ENCODE peak calls at places on chromosomes 3 and 15, in four cellular contexts. X is HL-60, Q is GM12878, T is K562. W is an unnamed sample.
A peak's percentile ranks its signal among the peaks of the same experiment; 100 is the strongest.

GRCh38 chr3:196177967-196178366 is 33.2 kb downstream of the ZDHHC19 start:
- DNase-seq in X (no peak), Q (no peak), T (no peak), W (no peak)

GRCh38 chr3:157175678-157176077 is 15.7 kb upstream of the CCNL1 start:
- DNase-seq in X (peak; percentile 31), Q (no peak), T (peak; percentile 38), W (peak; percentile 19)

GRCh38 chr3:115518100-115518852 is 105.0 kb upstream of the GAP43 start:
- DNase-seq in X (no peak), Q (no peak), T (no peak), W (no peak)

GRCh38 chr3:176469694-176470205 is 727.5 kb downstream of the TBL1XR1 start:
- DNase-seq in X (no peak), Q (no peak), T (no peak), W (no peak)

GRCh38 chr3:120111898-120112297 is 17.7 kb upstream of the GSK3B start:
- DNase-seq in X (no peak), Q (no peak), T (no peak), W (no peak)

GRCh38 chr3:113533534-113533892 is 1.2 kb downstream of the SIDT1 start:
- DNase-seq in X (no peak), Q (no peak), T (no peak), W (no peak)

GRCh38 chr3:11643212-11644087 is at the start of gene VGLL4:
- DNase-seq in X (peak; percentile 75), Q (no peak), T (peak; percentile 78), W (peak; percentile 43)

GRCh38 chr3:174125267-174125844 is 727.8 kb downstream of the NLGN1 start:
- DNase-seq in X (peak; percentile 1), Q (no peak), T (no peak), W (no peak)

GRCh38 chr15:85960381-85960780 is 119.3 kb upstream of the AGBL1 start:
- DNase-seq in X (no peak), Q (no peak), T (no peak), W (no peak)

GRCh38 chr3:129417354-129417753 is 11.1 kb downstream of the EFCAB12 start:
- DNase-seq in X (no peak), Q (no peak), T (no peak), W (no peak)

GRCh38 chr3:149547413-149547812 is 72.9 kb downstream of the TM4SF4 start:
- DNase-seq in X (no peak), Q (no peak), T (no peak), W (no peak)

GRCh38 chr3:38459499-38460048 is 5.9 kb downstream of the ACVR2B start:
- DNase-seq in X (no peak), Q (no peak), T (peak; percentile 7), W (no peak)

GRCh38 chr3:152183473-152183872 is 85.3 kb upstream of the MBNL1 start:
- DNase-seq in X (no peak), Q (no peak), T (peak; percentile 68), W (no peak)

GRCh38 chr3:139546772-139547171 is 7.2 kb upstream of the RBP1 start:
- DNase-seq in X (no peak), Q (no peak), T (no peak), W (no peak)

GRCh38 chr3:69288161-69288895 is 97.6 kb downstream of the FRMD4B start:
- DNase-seq in X (no peak), Q (no peak), T (no peak), W (no peak)

GRCh38 chr3:42547401-42547945 is 34.3 kb downstream of the SEC22C start:
- DNase-seq in X (peak; percentile 22), Q (no peak), T (peak; percentile 81), W (peak; percentile 53)

GRCh38 chr15:81294501-81294850 is 29.5 kb downstream of the STARD5 start:
- DNase-seq in X (no peak), Q (no peak), T (no peak), W (no peak)

GRCh38 chr3:100400424-100400781 is 486 bp downstream of the TOMM70 start:
- DNase-seq in X (no peak), Q (no peak), T (no peak), W (no peak)

GRCh38 chr3:141386611-141387110 is 18.4 kb downstream of the ZBTB38 start:
- DNase-seq in X (no peak), Q (no peak), T (no peak), W (no peak)

GRCh38 chr3:63030666-63031065 is 155.4 kb upstream of the CADPS start:
- DNase-seq in X (no peak), Q (no peak), T (no peak), W (no peak)

GRCh38 chr3:69925506-69925905 is 74.0 kb upstream of the SAMMSON start:
- DNase-seq in X (no peak), Q (no peak), T (no peak), W (no peak)

DNA sequence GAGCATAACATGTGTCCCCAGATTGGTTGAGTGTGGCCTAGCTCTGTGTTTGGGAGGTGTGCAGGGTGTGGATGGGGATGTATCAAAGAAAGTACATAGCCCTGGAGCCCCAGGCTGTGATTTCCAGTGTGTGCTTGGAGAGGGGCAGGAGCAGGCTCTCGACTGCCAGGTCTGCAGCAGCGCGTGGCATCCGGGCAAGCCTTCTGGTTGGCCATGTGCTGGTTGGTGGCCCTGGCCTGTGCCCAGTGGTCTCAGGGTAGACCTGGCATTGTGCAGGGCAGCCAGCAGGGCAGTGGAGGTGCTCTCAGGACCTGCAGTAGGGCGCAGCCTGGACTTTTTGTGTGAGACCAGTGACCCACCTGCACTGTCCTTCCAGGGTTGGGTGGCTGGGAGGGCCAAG is 231.5 kb downstream of the UBE3A start:
- DNase-seq in X (no peak), Q (no peak), T (no peak), W (no peak)
- TF ChIP-seq POLR2AphosphoS5 in X (no peak), Q (no peak), T (no peak), W (no peak)

GRCh38 chr15:100671858-100672543 is 69.6 kb downstream of the ASB7 start:
- DNase-seq in X (no peak), Q (no peak), T (peak; percentile 63), W (no peak)
- TF ChIP-seq SPI1 in X (no peak), Q (no peak), T (no peak), W (no peak)

GRCh38 chr15:68786753-68787152 is 33.9 kb downstream of the ANP32A start:
- DNase-seq in X (no peak), Q (no peak), T (no peak), W (no peak)

GRCh38 chr15:68788265-68788624 is 32.5 kb downstream of the ANP32A start:
- DNase-seq in X (no peak), Q (no peak), T (no peak), W (no peak)

GRCh38 chr15:68789921-68790575 is 30.6 kb downstream of the ANP32A start:
- DNase-seq in X (no peak), Q (no peak), T (no peak), W (no peak)

GRCh38 chr15:68789041-68789920 is 31.4 kb downstream of the ANP32A start:
- DNase-seq in X (no peak), Q (no peak), T (no peak), W (no peak)

DNA sequence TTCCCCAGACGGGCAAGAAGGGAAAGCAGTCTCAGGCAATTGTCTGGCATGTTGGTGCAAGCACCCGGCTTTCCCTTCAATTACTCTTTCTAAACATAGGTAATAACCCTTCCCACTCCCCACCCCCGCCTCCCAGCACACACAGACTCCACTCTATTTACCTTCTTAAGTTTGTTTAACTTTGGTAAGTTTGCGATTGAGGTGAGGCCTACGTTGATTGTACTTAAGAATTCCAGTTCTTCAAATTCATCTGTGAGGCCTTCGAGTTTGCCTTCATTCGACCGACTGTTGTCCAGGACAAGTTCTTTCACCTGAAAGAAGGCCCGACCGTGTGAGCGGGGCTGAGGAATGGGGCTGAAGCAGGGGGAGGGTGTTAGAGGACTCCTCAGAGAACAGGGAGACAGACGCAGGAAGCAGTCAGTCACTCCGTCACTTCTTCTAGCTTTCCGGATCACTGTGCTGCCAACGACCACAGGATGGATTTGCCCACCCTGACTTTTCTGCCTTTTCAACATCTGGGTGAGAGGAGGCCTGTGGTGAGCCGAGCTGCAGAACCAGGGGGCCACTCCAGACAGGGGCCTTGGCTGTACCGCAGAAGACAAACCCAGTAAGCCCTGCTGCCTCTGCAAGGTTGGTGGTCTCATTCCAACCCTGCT is 33.0 kb downstream of the ANP32A start:
- DNase-seq in X (no peak), Q (no peak), T (no peak), W (no peak)
- TF ChIP-seq POLR2AphosphoS5 in X (no peak), Q (no peak), T (no peak), W (no peak)

DNA sequence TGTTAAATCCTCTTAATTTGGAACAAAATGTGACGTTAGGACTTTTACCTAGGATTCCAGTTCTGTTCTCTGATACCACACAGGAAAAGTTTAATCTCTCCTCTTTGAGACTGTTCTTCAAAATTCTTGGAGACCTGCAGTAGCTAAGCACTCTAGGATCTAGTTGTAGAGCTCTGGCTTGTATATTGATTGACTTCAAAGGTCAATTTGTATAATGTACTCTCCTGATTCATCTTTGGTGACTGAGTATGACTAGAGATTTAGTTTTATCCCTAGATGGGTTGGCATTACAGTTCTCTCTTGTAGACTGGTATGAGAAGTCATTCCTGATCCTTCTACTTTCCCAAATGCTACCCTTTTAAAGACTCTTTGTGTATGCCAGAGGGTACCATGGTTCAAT is 168.4 kb upstream of the TPRG1 start:
- DNase-seq in X (no peak), Q (no peak), T (no peak), W (no peak)
- TF ChIP-seq SPI1 in X (no peak), Q (no peak), T (no peak), W (no peak)

DNA sequence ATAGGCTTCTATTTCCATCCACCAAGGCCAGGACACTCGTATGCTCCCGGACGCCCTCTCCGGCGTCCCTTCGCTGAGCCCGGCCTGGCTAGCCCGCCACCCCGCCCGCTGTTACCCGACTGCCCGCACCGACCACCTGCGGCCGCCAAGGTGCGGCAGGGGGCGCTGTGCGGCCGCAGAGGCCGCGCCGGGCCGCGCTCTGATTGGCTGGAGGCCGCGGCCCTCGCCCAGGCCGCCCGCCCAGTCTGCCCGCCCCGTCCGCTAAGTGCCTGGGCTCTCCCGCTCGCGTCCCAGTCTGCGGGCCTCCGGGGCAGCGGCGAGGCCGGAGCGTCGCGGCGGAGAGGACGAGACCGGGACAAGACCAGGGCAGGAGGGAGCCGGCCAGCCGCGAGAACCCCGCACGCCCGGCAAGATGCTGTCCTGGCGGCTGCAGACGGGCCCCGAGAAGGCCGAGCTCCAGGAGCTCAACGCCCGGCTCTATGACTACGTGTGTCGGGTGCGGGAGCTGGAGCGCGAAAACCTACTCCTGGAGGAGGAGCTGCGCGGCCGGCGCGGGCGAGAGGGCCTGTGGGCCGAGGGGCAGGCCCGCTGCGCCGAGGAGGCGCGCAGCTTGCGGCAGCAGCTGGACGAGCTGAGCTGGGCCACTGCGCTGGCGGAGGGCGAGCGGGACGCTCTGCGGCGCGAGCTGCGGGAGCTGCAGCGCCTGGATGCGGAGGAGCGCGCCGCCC is at the start of gene SYNM:
- DNase-seq in X (peak; percentile 39), Q (no peak), T (peak; percentile 84), W (peak; percentile 81)
- TF ChIP-seq POLR2AphosphoS5 in X (no peak), Q (no peak), T (no peak), W (no peak)

GRCh38 chr3:58529516-58530353 is 7.3 kb downstream of the ACOX2 start:
- DNase-seq in X (no peak), Q (no peak), T (peak; percentile 46), W (no peak)
- TF ChIP-seq SPI1 in X (no peak), Q (no peak), T (no peak), W (no peak)

W was measured in GM12891.